ENCODE peak calls at places on chromosomes 5 and 9, in four cellular contexts. F is kidney epithelial cell; O is activated T-helper 9 cell treated with anti-CD3 and anti-CD28 coated beads, Interleukin-2, amount 50 U/mL, for 16 hours; Z is amniotic stem cell. U is an unnamed sample.

GRCh38 chr5:11227064-11227463 is 466.0 kb upstream of the DAP start:
- DNase-seq in O (no peak), Z (no peak), F (no peak), U (no peak)

GRCh38 chr9:76634356-76635054 is 129.7 kb upstream of the PCA3 start:
- DNase-seq in F (peak; percentile 16), O (no peak), Z (no peak), U (no peak)

GRCh38 chr5:158317507-158317906 is 458.6 kb upstream of the CLINT1 start:
- DNase-seq in Z (no peak), O (no peak), F (no peak), U (no peak)

GRCh38 chr9:76027426-76027825 is 137.0 kb downstream of the PCSK5 start:
- DNase-seq in Z (no peak), O (no peak), F (no peak), U (no peak)

GRCh38 chr9:93178851-93179786 is 4.8 kb upstream of the WNK2 start:
- DNase-seq in Z (no peak), O (no peak), F (no peak), U (no peak)

GRCh38 chr5:148406406-148406805 is 22.6 kb downstream of the FBXO38 start:
- DNase-seq in O (no peak), F (no peak), Z (no peak), U (no peak)

GRCh38 chr5:136810198-136810823 is 445.0 kb upstream of the TRPC7 start:
- DNase-seq in O (no peak), F (no peak), Z (peak; percentile 21), U (no peak)

GRCh38 chr5:34499001-34499734 is 157.0 kb upstream of the RAI14 start:
- DNase-seq in O (no peak), Z (peak; percentile 43), F (peak; percentile 77), U (no peak)

GRCh38 chr5:220008-220407 is 1.9 kb downstream of the SDHA start:
- DNase-seq in F (no peak), Z (no peak), O (no peak), U (no peak)

GRCh38 chr9:104572612-104573011 is 3.6 kb downstream of the OR13C8 start:
- DNase-seq in F (no peak), Z (no peak), O (no peak), U (no peak)

U was measured in BE2C.